ENCODE peak calls at places on chromosomes 16 and 17, in eight cellular contexts. R, M, N, C, S, K, W and A are unnamed samples.

GRCh38 chr17:29596811-29597210 is 3.9 kb downstream of the ANKRD13B start:
- DNase-seq in R (no peak), M (no peak), N (no peak), C (no peak), S (no peak), K (no peak), W (no peak), A (no peak)

GRCh38 chr16:83393196-83393981 is 414.4 kb upstream of the HSBP1 start:
- DNase-seq in R (no peak), M (no peak), N (no peak), C (no peak), S (no peak), K (no peak), W (no peak), A (peak)

GRCh38 chr17:3710951-3711383 is 12.7 kb upstream of the HASPIN start:
- DNase-seq in R (no peak), M (no peak), N (no peak), C (peak), S (peak), K (no peak), W (no peak), A (peak)

GRCh38 chr16:88681709-88682451 is 4.4 kb downstream of the SNAI3 start:
- DNase-seq in R (no peak), M (no peak), N (no peak), C (peak), S (peak), K (peak), W (no peak), A (peak)

GRCh38 chr17:48542114-48542955 is 2.6 kb downstream of the HOXB2 start:
- DNase-seq in R (peak), M (no peak), N (no peak), C (no peak), S (peak), K (no peak), W (no peak), A (peak)

GRCh38 chr17:58172369-58173071 is 5.7 kb downstream of the OR4D2 start:
- DNase-seq in R (no peak), M (peak), N (peak), C (peak), S (peak), K (no peak), W (peak), A (peak)

GRCh38 chr17:77635176-77635575 is 323.3 kb upstream of the TNRC6C start:
- DNase-seq in R (no peak), M (no peak), N (no peak), C (no peak), S (no peak), K (no peak), W (no peak), A (no peak)

GRCh38 chr17:81370304-81370703 is 25.0 kb upstream of the BAHCC1 start:
- DNase-seq in R (no peak), M (no peak), N (no peak), C (no peak), S (no peak), K (no peak), W (no peak), A (no peak)

GRCh38 chr17:76678330-76678729 is 32.4 kb downstream of the MXRA7 start:
- DNase-seq in R (no peak), M (no peak), N (no peak), C (no peak), S (peak), K (no peak), W (no peak), A (no peak)

GRCh38 chr16:82252582-82252981 is 82.6 kb upstream of the MPHOSPH6 start:
- DNase-seq in R (no peak), M (no peak), N (no peak), C (no peak), S (no peak), K (no peak), W (no peak), A (no peak)

GRCh38 chr16:14098081-14098480 is 27.0 kb downstream of the MRTFB start:
- DNase-seq in R (no peak), M (no peak), N (no peak), C (no peak), S (no peak), K (no peak), W (no peak), A (no peak)

GRCh38 chr16:87747626-87748025 is 18.2 kb downstream of the KLHDC4 start:
- DNase-seq in R (no peak), M (no peak), N (no peak), C (no peak), S (no peak), K (no peak), W (no peak), A (no peak)

GRCh38 chr16:69476920-69477418 is 52.5 kb downstream of the CYB5B start:
- DNase-seq in R (no peak), M (no peak), N (no peak), C (no peak), S (no peak), K (no peak), W (no peak), A (peak)

GRCh38 chr16:88331989-88332920 is 50.5 kb upstream of the ZNF469 start:
- DNase-seq in R (no peak), M (no peak), N (no peak), C (no peak), S (no peak), K (peak), W (peak), A (peak)